ENCODE peak calls at places on chromosomes 4 and X, in four cellular contexts. Z is psoas muscle, E is choroid plexus epithelial cell, M is heart right ventricle. S is an unnamed sample.

GRCh38 chrX:56765816-56766553 is 36.9 kb downstream of the NBDY start:
- DNase-seq in Z (no peak), E (no peak), M (no peak), S (peak)

GRCh38 chrX:110087485-110088356 is 84.8 kb downstream of the TMEM164 start:
- DNase-seq in Z (peak), E (peak), M (no peak), S (peak)

GRCh38 chr4:101791189-101791572 is 651 bp downstream of the BANK1 start:
- DNase-seq in Z (no peak), E (peak), M (no peak), S (no peak)

GRCh38 chr4:136741468-136741867 is 790.8 kb downstream of the PCDH18 start:
- DNase-seq in Z (no peak), E (peak), M (no peak), S (peak)

GRCh38 chr4:15953625-15954024 is 9.3 kb downstream of the FGFBP2 start:
- DNase-seq in Z (no peak), E (no peak), M (no peak), S (no peak)

GRCh38 chrX:41148553-41148952 is 63.3 kb downstream of the USP9X start:
- DNase-seq in Z (no peak), E (peak), M (no peak), S (peak)

GRCh38 chr4:123593655-123594054 is 197.1 kb downstream of the SPRY1 start:
- DNase-seq in Z (no peak), E (no peak), M (no peak), S (no peak)

GRCh38 chrX:48933757-48934156 is 14.9 kb upstream of the PIM2 start:
- DNase-seq in Z (no peak), E (no peak), M (no peak), S (no peak)

GRCh38 chr4:174496631-174497442 is 25.5 kb downstream of the HPGD start:
- DNase-seq in Z (no peak), E (no peak), M (no peak), S (no peak)

GRCh38 chrX:2650865-2651264 is 40.2 kb upstream of the CD99 start:
- DNase-seq in Z (no peak), E (peak), M (no peak), S (no peak)

GRCh38 chrX:72309297-72310071 is 3.8 kb upstream of the CITED1 start:
- DNase-seq in Z (no peak), E (no peak), M (no peak), S (no peak)

GRCh38 chrX:43106009-43106408 is 328.0 kb upstream of the PPP1R2C start:
- DNase-seq in Z (no peak), E (no peak), M (no peak), S (no peak)

GRCh38 chrX:23513121-23513520 is 154.2 kb upstream of the PRDX4 start:
- DNase-seq in Z (no peak), E (no peak), M (no peak), S (no peak)

GRCh38 chr4:2411786-2412510 is 6.5 kb downstream of the ZFYVE28 start:
- DNase-seq in Z (no peak), E (no peak), M (no peak), S (no peak)

GRCh38 chr4:16862688-16863087 is 35.8 kb downstream of the LDB2 start:
- DNase-seq in Z (no peak), E (no peak), M (no peak), S (peak)

GRCh38 chr4:176729489-176729888 is 63.2 kb downstream of the VEGFC start:
- DNase-seq in Z (no peak), E (no peak), M (no peak), S (peak)

GRCh38 chrX:10158279-10158939 is 1.6 kb downstream of the CLCN4 start:
- DNase-seq in Z (peak), E (no peak), M (peak), S (no peak)

GRCh38 chrX:129678176-129678880 is 23.6 kb upstream of the APLN start:
- DNase-seq in Z (peak), E (no peak), M (peak), S (no peak)
- H3K4me3 ChIP-seq in Z (peak), E (peak), M (peak), S (peak)

GRCh38 chr4:97900187-97900586 is 243.1 kb downstream of the STPG2 start:
- DNase-seq in Z (no peak), E (no peak), M (no peak), S (no peak)
- TF ChIP-seq CTCF in Z (no peak), E (no peak), M (no peak), S (no peak)

DNA sequence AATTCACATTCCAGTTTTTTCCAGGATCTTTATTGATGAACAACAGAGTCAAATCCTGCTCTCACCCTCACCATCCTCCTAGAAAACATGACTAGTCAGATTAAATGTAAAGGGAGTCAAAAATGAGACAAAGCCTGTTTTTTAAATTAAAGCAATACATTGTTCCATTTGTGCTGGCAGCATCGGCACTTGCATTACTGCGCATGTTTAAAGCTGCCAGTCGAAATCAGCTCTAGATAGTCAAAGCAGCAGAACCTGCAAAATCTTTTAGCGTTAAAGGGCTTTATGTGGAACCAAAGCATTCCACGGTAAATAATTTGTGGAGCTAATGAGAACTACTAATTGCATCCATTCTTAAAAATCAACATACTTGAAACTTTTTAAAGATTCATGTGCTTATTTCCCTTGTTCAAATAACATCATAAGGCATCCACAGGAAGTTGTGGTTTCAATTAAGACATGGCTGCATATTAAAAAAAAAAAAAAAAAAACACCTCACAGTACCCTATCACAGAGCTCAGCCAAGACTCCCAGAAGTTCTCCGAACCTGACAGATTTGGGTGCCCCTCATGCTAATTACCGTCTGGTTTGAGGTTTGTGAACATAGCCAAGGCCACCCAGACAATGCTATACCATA is 82.2 kb downstream of the SH3KBP1 start:
- DNase-seq in Z (no peak), E (no peak), M (no peak), S (peak)
- H3K4me3 ChIP-seq in Z (no peak), E (no peak), M (no peak), S (no peak)

DNA sequence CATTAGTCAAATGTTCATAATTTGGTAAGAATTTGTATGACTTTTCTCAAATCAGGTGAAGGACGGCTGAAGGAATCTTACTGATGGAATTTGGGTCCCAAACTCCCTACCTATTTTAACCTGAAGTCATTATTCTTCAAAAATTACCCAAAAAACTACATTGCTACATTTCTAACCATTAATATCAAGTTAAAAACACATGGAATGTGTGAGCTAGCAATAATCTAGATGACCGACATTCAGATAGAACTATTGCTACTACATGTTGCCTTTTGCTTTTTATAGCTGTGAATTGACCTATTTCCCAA is 25.3 kb upstream of the WWC2 start:
- DNase-seq in Z (no peak), E (no peak), M (no peak), S (no peak)
- TF ChIP-seq CTCF in Z (no peak), E (no peak), M (no peak), S (no peak)

GRCh38 chrX:16594490-16594889 is 55.5 kb upstream of the S100G start:
- DNase-seq in Z (no peak), E (no peak), M (no peak), S (no peak)
- H3K4me3 ChIP-seq in Z (no peak), E (no peak), M (no peak), S (no peak)

GRCh38 chrX:131746491-131746968 is 202.7 kb downstream of the OR13H1 start:
- DNase-seq in Z (peak), E (no peak), M (peak), S (peak)

GRCh38 chrX:131752493-131753198 is 208.8 kb downstream of the OR13H1 start:
- DNase-seq in Z (peak), E (no peak), M (no peak), S (peak)

GRCh38 chrX:131745942-131746489 is 202.1 kb downstream of the OR13H1 start:
- DNase-seq in Z (no peak), E (no peak), M (no peak), S (no peak)

GRCh38 chrX:131747173-131747572 is 203.3 kb downstream of the OR13H1 start:
- DNase-seq in Z (peak), E (no peak), M (no peak), S (peak)
- TF ChIP-seq CTCF in Z (peak), E (no peak), M (no peak), S (peak)

GRCh38 chrX:66914082-66914481 is 275.2 kb upstream of the EDA2R start:
- DNase-seq in Z (no peak), E (peak), M (no peak), S (peak)
- H3K4me3 ChIP-seq in Z (peak), E (no peak), M (no peak), S (no peak)

GRCh38 chr4:152346979-152347378 is 188.9 kb downstream of the FBXW7 start:
- DNase-seq in Z (no peak), E (no peak), M (no peak), S (no peak)

GRCh38 chr4:152352645-152353116 is 183.2 kb downstream of the FBXW7 start:
- DNase-seq in Z (peak), E (peak), M (peak), S (peak)

GRCh38 chr4:152351080-152351479 is 184.8 kb downstream of the FBXW7 start:
- DNase-seq in Z (no peak), E (no peak), M (no peak), S (no peak)

GRCh38 chr4:152352215-152352614 is 183.7 kb downstream of the FBXW7 start:
- DNase-seq in Z (no peak), E (peak), M (no peak), S (no peak)

DNA sequence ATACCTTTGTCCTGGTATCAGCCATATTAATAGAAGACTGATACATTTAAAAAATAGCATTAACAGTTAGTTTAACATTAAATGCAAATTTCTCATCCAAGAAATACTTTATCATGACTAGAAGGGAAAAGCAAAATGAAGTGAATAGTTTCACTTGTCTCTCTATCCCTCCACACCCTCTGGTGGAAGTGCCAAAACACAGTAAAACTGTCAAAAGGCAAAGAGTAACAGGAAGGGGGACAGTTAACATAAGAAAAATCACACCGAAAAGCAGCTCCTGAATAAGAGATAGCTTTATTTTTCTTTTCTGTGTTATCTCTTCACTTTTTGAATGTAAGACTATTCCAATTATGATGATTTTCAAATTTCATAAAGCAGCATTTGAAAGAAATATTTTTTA is 187.2 kb downstream of the FBXW7 start:
- DNase-seq in Z (no peak), E (no peak), M (no peak), S (peak)
- TF ChIP-seq CTCF in Z (no peak), E (peak), M (no peak), S (peak)

S was measured in fibroblast of mammary gland.